ENCODE peak calls at places on chromosomes 16 and 17, in five cellular contexts. T, M, P, K and Y are unnamed samples.

GRCh38 chr16:66116163-66116792 is 250.2 kb upstream of the CDH5 start:
- DNase-seq in T (no peak), M (no peak), P (no peak), K (no peak), Y (no peak)

GRCh38 chr16:4826980-4827379 is 20.1 kb downstream of the GLYR1 start:
- DNase-seq in T (no peak), M (no peak), P (no peak), K (no peak), Y (no peak)

GRCh38 chr16:12271006-12271405 is 294.5 kb downstream of the SNX29 start:
- DNase-seq in T (no peak), M (no peak), P (no peak), K (no peak), Y (no peak)

GRCh38 chr17:49760296-49760695 is 3.6 kb downstream of the FAM117A start:
- DNase-seq in T (no peak), M (no peak), P (no peak), K (no peak), Y (no peak)

GRCh38 chr17:73782231-73782630 is 138.0 kb upstream of the SDK2 start:
- DNase-seq in T (no peak), M (no peak), P (no peak), K (no peak), Y (no peak)

GRCh38 chr16:50535506-50536257 is 12.5 kb upstream of the NKD1 start:
- DNase-seq in T (no peak), M (no peak), P (no peak), K (no peak), Y (no peak)

GRCh38 chr17:75067856-75068255 is 19.9 kb upstream of the SLC16A5 start:
- DNase-seq in T (no peak), M (no peak), P (no peak), K (no peak), Y (no peak)

GRCh38 chr16:68539704-68540370 is 746 bp downstream of the ZFP90 start:
- DNase-seq in T (no peak), M (no peak), P (no peak), K (no peak), Y (no peak)

GRCh38 chr17:55458977-55459376 is 37.3 kb upstream of the MMD start:
- DNase-seq in T (no peak), M (peak; percentile 33), P (no peak), K (no peak), Y (no peak)

GRCh38 chr16:62249069-62249468 is 212.8 kb upstream of the CDH8 start:
- DNase-seq in T (no peak), M (no peak), P (no peak), K (no peak), Y (no peak)

GRCh38 chr17:61997649-61998048 is 67.4 kb downstream of the MED13 start:
- DNase-seq in T (no peak), M (no peak), P (no peak), K (no peak), Y (no peak)

GRCh38 chr17:59899099-59899498 is 6.2 kb downstream of the RPS6KB1 start:
- DNase-seq in T (no peak), M (no peak), P (no peak), K (peak; percentile 31), Y (no peak)

GRCh38 chr16:56848056-56848936 is 16.7 kb upstream of the SLC12A3 start:
- DNase-seq in T (no peak), M (no peak), P (no peak), K (no peak), Y (no peak)

GRCh38 chr16:50368410-50369132 is at the start of gene BRD7:
- DNase-seq in T (no peak), M (peak; percentile 64), P (peak; percentile 75), K (peak; percentile 56), Y (peak; percentile 62)

GRCh38 chr16:78684655-78685400 is 585.4 kb downstream of the WWOX start:
- DNase-seq in T (no peak), M (no peak), P (no peak), K (no peak), Y (no peak)

GRCh38 chr16:8959921-8960787 is 3.6 kb downstream of the USP7 start:
- DNase-seq in T (no peak), M (no peak), P (no peak), K (no peak), Y (no peak)

GRCh38 chr16:80931985-80932720 is 74.5 kb downstream of the CMC2 start:
- DNase-seq in T (no peak), M (peak; percentile 3), P (no peak), K (no peak), Y (no peak)

GRCh38 chr17:54992797-54993639 is 24.5 kb downstream of the STXBP4 start:
- DNase-seq in T (peak; percentile 32), M (no peak), P (no peak), K (peak; percentile 26), Y (no peak)

GRCh38 chr17:32822996-32823395 is 53.9 kb downstream of the MYO1D start:
- DNase-seq in T (no peak), M (no peak), P (no peak), K (no peak), Y (no peak)

GRCh38 chr17:27807567-27808470 is 7.5 kb upstream of the NOS2 start:
- DNase-seq in T (no peak), M (peak; percentile 32), P (peak; percentile 31), K (peak; percentile 56), Y (peak; percentile 21)

GRCh38 chr17:3003401-3004149 is 59.8 kb downstream of the OR1D5 start:
- DNase-seq in T (no peak), M (no peak), P (no peak), K (no peak), Y (no peak)

GRCh38 chr16:75624921-75625334 is 1.8 kb upstream of the ADAT1 start:
- DNase-seq in T (no peak), M (no peak), P (no peak), K (no peak), Y (no peak)

GRCh38 chr17:40453881-40454630 is 10.8 kb downstream of the IGFBP4 start:
- DNase-seq in T (no peak), M (no peak), P (no peak), K (no peak), Y (no peak)

GRCh38 chr17:614637-615546 is 99.7 kb downstream of the VPS53 start:
- DNase-seq in T (no peak), M (no peak), P (no peak), K (no peak), Y (no peak)

GRCh38 chr17:42266918-42267766 is 9.0 kb downstream of the STAT5B start:
- DNase-seq in T (no peak), M (peak; percentile 32), P (peak; percentile 50), K (peak; percentile 66), Y (no peak)

GRCh38 chr17:76408037-76408849 is 23.8 kb downstream of the SPHK1 start:
- DNase-seq in T (no peak), M (peak; percentile 49), P (peak; percentile 46), K (peak; percentile 65), Y (peak; percentile 52)

GRCh38 chr17:20033410-20033809 is 24.3 kb downstream of the SPECC1 start:
- DNase-seq in T (no peak), M (no peak), P (no peak), K (no peak), Y (no peak)

GRCh38 chr16:69799601-69800000 is 37.5 kb downstream of the WWP2 start:
- DNase-seq in T (no peak), M (no peak), P (no peak), K (no peak), Y (no peak)

GRCh38 chr17:19348081-19348650 is 14.4 kb downstream of the B9D1 start:
- DNase-seq in T (no peak), M (no peak), P (no peak), K (no peak), Y (no peak)

GRCh38 chr17:27602721-27603445 is 28.1 kb upstream of the LGALS9 start:
- DNase-seq in T (no peak), M (peak; percentile 51), P (peak; percentile 52), K (peak; percentile 68), Y (peak; percentile 51)

GRCh38 chr17:12438813-12439586 is 226.7 kb upstream of the MYOCD start:
- DNase-seq in T (no peak), M (no peak), P (no peak), K (no peak), Y (no peak)

GRCh38 chr17:61294286-61294685 is 105.4 kb upstream of the TBX2 start:
- DNase-seq in T (no peak), M (no peak), P (no peak), K (no peak), Y (no peak)

GRCh38 chr17:76791053-76791980 is 53.4 kb downstream of the MFSD11 start:
- DNase-seq in T (no peak), M (peak; percentile 8), P (peak; percentile 12), K (no peak), Y (no peak)

GRCh38 chr17:47713980-47714689 is 18.9 kb upstream of the TBX21 start:
- DNase-seq in T (no peak), M (no peak), P (no peak), K (no peak), Y (no peak)

GRCh38 chr16:80667925-80668324 is 127.1 kb downstream of the DYNLRB2 start:
- DNase-seq in T (no peak), M (no peak), P (no peak), K (no peak), Y (no peak)

GRCh38 chr16:61797296-61797695 is 238.9 kb downstream of the CDH8 start:
- DNase-seq in T (no peak), M (no peak), P (no peak), K (no peak), Y (no peak)

GRCh38 chr17:78172284-78173024 is 4.1 kb downstream of the SYNGR2 start:
- DNase-seq in T (no peak), M (no peak), P (no peak), K (no peak), Y (no peak)